ENCODE peak calls at places on chromosomes 16 and 17, in four cellular contexts. E is NCI-H510A, P is COR-L47, T is NCI-H748 treated with DMSO at 0.1 percent for 48 hours. X is an unnamed sample.

GRCh38 chr17:28399808-28400207 is 6.2 kb downstream of the SLC46A1 start:
- DNase-seq in P (no peak), T (no peak), E (no peak), X (no peak)

GRCh38 chr16:69482410-69482951 is 58.1 kb downstream of the CYB5B start:
- DNase-seq in T (peak; percentile 35), P (peak; percentile 15), E (no peak), X (peak; percentile 94)

GRCh38 chr16:83458612-83459011 is 349.2 kb upstream of the HSBP1 start:
- DNase-seq in P (no peak), T (no peak), E (no peak), X (no peak)

GRCh38 chr16:54879681-54880080 is 51.0 kb upstream of the IRX5 start:
- DNase-seq in T (no peak), E (no peak), P (no peak), X (no peak)

GRCh38 chr17:66576473-66576872 is 258.4 kb upstream of the CACNG5 start:
- DNase-seq in E (no peak), T (no peak), P (no peak), X (no peak)

GRCh38 chr16:88789593-88789992 is 4.6 kb upstream of the PIEZO1 start:
- DNase-seq in E (no peak), P (no peak), T (no peak), X (no peak)

GRCh38 chr17:48241131-48241591 is 133.6 kb downstream of the SNX11 start:
- DNase-seq in T (no peak), E (no peak), P (no peak), X (peak; percentile 51)

GRCh38 chr17:80833952-80834895 is 157.4 kb upstream of the CHMP6 start:
- DNase-seq in T (no peak), E (no peak), P (no peak), X (peak; percentile 31)

GRCh38 chr17:16866436-16866835 is 105.5 kb downstream of the TNFRSF13B start:
- DNase-seq in T (no peak), P (no peak), E (no peak), X (no peak)

GRCh38 chr16:12901597-12902436 is at the start of gene SHISA9:
- DNase-seq in P (no peak), T (no peak), E (no peak), X (no peak)

GRCh38 chr17:39939588-39940419 is 12.3 kb downstream of the LRRC3C start:
- DNase-seq in T (no peak), P (peak; percentile 55), E (no peak), X (no peak)

GRCh38 chr17:63113167-63113566 is 147.1 kb downstream of the TANC2 start:
- DNase-seq in P (no peak), E (no peak), T (no peak), X (no peak)

GRCh38 chr16:19595043-19595767 is 39.7 kb downstream of the VPS35L start:
- DNase-seq in P (no peak), E (no peak), T (no peak), X (no peak)

GRCh38 chr17:14337596-14338079 is 36.8 kb downstream of the HS3ST3B1 start:
- DNase-seq in E (no peak), P (no peak), T (no peak), X (no peak)

GRCh38 chr16:78503501-78504110 is 404.2 kb downstream of the WWOX start:
- DNase-seq in P (peak; percentile 52), E (no peak), T (peak; percentile 15), X (peak; percentile 71)

GRCh38 chr16:51049678-51050378 is 101.2 kb downstream of the SALL1 start:
- DNase-seq in P (no peak), E (no peak), T (no peak), X (no peak)

GRCh38 chr16:626787-627457 is 3.9 kb upstream of the WFIKKN1 start:
- DNase-seq in P (no peak), E (no peak), T (no peak), X (no peak)

GRCh38 chr16:53156516-53156915 is 101.7 kb downstream of the CHD9 start:
- DNase-seq in P (no peak), T (no peak), E (no peak), X (no peak)

GRCh38 chr16:56793504-56793903 is 63.6 kb downstream of the NUP93 start:
- DNase-seq in T (no peak), E (no peak), P (peak; percentile 25), X (no peak)

GRCh38 chr17:38982858-38983746 is 15.9 kb upstream of the FBXO47 start:
- DNase-seq in T (peak; percentile 63), P (peak; percentile 62), E (peak; percentile 43), X (peak; percentile 61)

GRCh38 chr16:28193530-28194423 is 18.0 kb downstream of the XPO6 start:
- DNase-seq in P (no peak), T (no peak), E (no peak), X (no peak)

GRCh38 chr16:12903325-12904040 is 2.1 kb downstream of the SHISA9 start:
- DNase-seq in T (no peak), P (no peak), E (no peak), X (no peak)

GRCh38 chr16:10584956-10585561 is 4.7 kb upstream of the EMP2 start:
- DNase-seq in P (no peak), T (no peak), E (no peak), X (no peak)

GRCh38 chr16:24988137-24988535 is 27.0 kb downstream of the ARHGAP17 start:
- DNase-seq in P (no peak), T (no peak), E (no peak), X (no peak)

GRCh38 chr17:42266918-42267766 is 9.0 kb downstream of the STAT5B start:
- DNase-seq in T (no peak), E (no peak), P (no peak), X (no peak)

GRCh38 chr17:74113952-74114351 is 89.5 kb upstream of the RPL38 start:
- DNase-seq in P (no peak), E (no peak), T (no peak), X (no peak)

GRCh38 chr16:53792161-53792951 is 88.4 kb downstream of the FTO start:
- DNase-seq in E (no peak), P (no peak), T (no peak), X (no peak)

GRCh38 chr17:17847726-17848125 is 10.9 kb upstream of the SREBF1 start:
- DNase-seq in P (no peak), T (no peak), E (no peak), X (no peak)

GRCh38 chr17:45299311-45299710 is 17.5 kb downstream of the MAP3K14 start:
- DNase-seq in P (no peak), E (no peak), T (no peak), X (no peak)

GRCh38 chr17:74862108-74862901 is 2.6 kb upstream of the GRIN2C start:
- DNase-seq in P (peak; percentile 55), E (peak; percentile 34), T (no peak), X (peak; percentile 10)

GRCh38 chr17:31456814-31457213 is 65.3 kb downstream of the RAB11FIP4 start:
- DNase-seq in P (no peak), E (no peak), T (no peak), X (no peak)

GRCh38 chr16:11613381-11614303 is 26.9 kb upstream of the LITAF start:
- DNase-seq in E (no peak), P (no peak), T (no peak), X (no peak)

GRCh38 chr17:33712120-33712519 is 419.0 kb upstream of the ASIC2 start:
- DNase-seq in E (no peak), P (no peak), T (no peak), X (no peak)

GRCh38 chr16:50531901-50532300 is 16.3 kb upstream of the NKD1 start:
- DNase-seq in E (no peak), T (no peak), P (no peak), X (no peak)

GRCh38 chr17:30326816-30327215 is 7.0 kb downstream of the TMIGD1 start:
- DNase-seq in T (peak; percentile 98), P (peak; percentile 76), E (no peak), X (no peak)

GRCh38 chr17:32822996-32823395 is 53.9 kb downstream of the MYO1D start:
- DNase-seq in E (no peak), T (no peak), P (no peak), X (no peak)

GRCh38 chr16:85330694-85331188 is 218.5 kb upstream of the CIBAR2 start:
- DNase-seq in P (peak; percentile 44), E (no peak), T (no peak), X (peak; percentile 73)

GRCh38 chr16:12425134-12425941 is 378.3 kb downstream of the CPPED1 start:
- DNase-seq in E (no peak), T (no peak), P (no peak), X (no peak)

GRCh38 chr16:78639775-78640174 is 540.3 kb downstream of the WWOX start:
- DNase-seq in P (no peak), E (no peak), T (no peak), X (no peak)

X was measured in NCI-H1092 treated with DMSO at 0.1 percent for 48 hours.